ENCODE peak calls at places on chromosomes 6 and 20, in five cellular contexts. V is fibroblast of lung, F is choroid plexus epithelial cell, X is A549, H is fibroblast of mammary gland. K is an unnamed sample.

GRCh38 chr6:77880501-77880900 is 227.7 kb downstream of the MEI4 start:
- DNase-seq in V (peak; percentile 70), F (peak; percentile 95), X (no peak), H (peak; percentile 34), K (peak; percentile 80)

GRCh38 chr20:63502671-63503172 is 3.8 kb upstream of the EEF1A2 start:
- DNase-seq in V (no peak), F (no peak), X (no peak), H (no peak), K (no peak)

GRCh38 chr6:52263709-52264320 is 19.5 kb upstream of the IL17F start:
- DNase-seq in V (peak; percentile 33), F (peak; percentile 82), X (peak; percentile 51), H (peak; percentile 72), K (peak; percentile 70)

GRCh38 chr6:147401779-147402178 is 106.7 kb upstream of the SAMD5 start:
- DNase-seq in V (no peak), F (no peak), X (no peak), H (no peak), K (no peak)

GRCh38 chr20:48317578-48317977 is 510.2 kb downstream of the PREX1 start:
- DNase-seq in V (no peak), F (no peak), X (no peak), H (no peak), K (no peak)

GRCh38 chr6:146301760-146302159 is 241.9 kb upstream of the RAB32 start:
- DNase-seq in V (no peak), F (no peak), X (no peak), H (no peak), K (no peak)

GRCh38 chr6:1597121-1597744 is 12.5 kb upstream of the FOXC1 start:
- DNase-seq in V (no peak), F (no peak), X (no peak), H (no peak), K (no peak)

GRCh38 chr6:115591973-115592486 is 468.7 kb downstream of the FRK start:
- DNase-seq in V (no peak), F (no peak), X (no peak), H (no peak), K (peak; percentile 8)

GRCh38 chr6:130749402-130749801 is 77.8 kb upstream of the SMLR1 start:
- DNase-seq in V (no peak), F (no peak), X (peak; percentile 5), H (peak; percentile 21), K (no peak)

GRCh38 chr20:32216396-32217142 is 8.9 kb downstream of the POFUT1 start:
- DNase-seq in V (no peak), F (no peak), X (no peak), H (no peak), K (no peak)

GRCh38 chr20:38873050-38873581 is 53.1 kb upstream of the FAM83D start:
- DNase-seq in V (no peak), F (no peak), X (no peak), H (no peak), K (no peak)

GRCh38 chr6:100472674-100473073 is 8.0 kb upstream of the SIM1 start:
- DNase-seq in V (peak; percentile 71), F (no peak), X (peak; percentile 3), H (peak; percentile 64), K (no peak)

GRCh38 chr20:62944184-62944583 is 6.2 kb downstream of the GID8 start:
- DNase-seq in V (no peak), F (no peak), X (no peak), H (no peak), K (no peak)

GRCh38 chr6:8738951-8739350 is 303.6 kb upstream of the SLC35B3 start:
- DNase-seq in V (no peak), F (no peak), X (no peak), H (no peak), K (no peak)

DNA sequence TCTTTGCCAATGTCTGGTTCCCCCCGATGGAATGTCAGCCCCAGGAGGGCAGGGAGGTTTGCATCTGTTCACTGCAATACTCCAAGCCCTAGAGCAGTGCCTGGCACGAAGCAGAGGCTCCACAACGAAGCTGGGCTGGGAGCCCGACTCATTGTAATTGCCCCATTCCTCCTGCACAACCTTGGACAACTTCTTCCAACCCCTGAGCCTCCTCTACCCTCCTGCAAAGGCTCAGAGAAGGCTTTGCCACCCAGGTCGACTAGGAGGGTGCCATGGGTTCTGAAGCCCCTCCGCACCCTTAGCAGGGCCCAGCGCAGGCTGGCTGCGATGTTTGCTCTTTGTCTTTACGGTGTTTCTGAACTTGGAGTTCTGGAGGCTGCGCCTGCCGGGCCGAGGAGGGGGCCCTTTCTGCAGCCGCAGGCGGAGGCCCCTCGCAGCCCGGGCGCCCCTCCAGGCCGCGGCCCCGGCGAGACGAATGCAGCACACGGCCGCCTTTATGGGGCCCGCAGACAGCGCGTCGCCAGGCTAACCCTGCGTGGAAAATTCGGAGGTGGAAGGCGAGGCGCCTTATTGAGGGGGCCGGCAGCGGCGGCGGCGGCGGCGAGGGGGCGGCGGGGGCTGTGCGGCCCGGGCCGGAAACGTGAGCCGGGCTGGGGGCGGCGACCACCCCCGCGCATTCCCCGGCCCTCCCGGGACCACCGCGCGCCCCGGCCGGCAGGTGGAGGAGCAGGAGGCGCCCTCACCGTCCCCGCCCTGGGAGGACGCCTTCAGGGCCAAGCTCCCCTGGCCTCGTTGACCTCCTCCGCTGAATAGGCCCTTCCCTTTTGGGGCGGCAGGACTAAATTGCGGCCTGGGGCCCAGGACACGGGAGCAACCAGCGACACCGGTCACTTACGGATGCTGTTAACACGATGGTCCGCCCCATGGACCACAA is 27.0 kb downstream of the SNAI1 start:
- DNase-seq in V (no peak), F (no peak), X (no peak), H (no peak), K (no peak)
- H3K4me3 ChIP-seq in V (no peak overlapping the region), F (no peak overlapping the region), X (no peak overlapping the region), H (no peak overlapping the region), K (no peak overlapping the region)

GRCh38 chr6:169469028-169469427 is 215.4 kb upstream of the THBS2 start:
- DNase-seq in V (no peak), F (no peak), X (no peak), H (no peak), K (no peak)
- TF ChIP-seq CTCF in V (no peak), F (no peak), X (no peak), H (no peak), K (no peak)

GRCh38 chr6:109455502-109456282 is at the start of gene MICAL1:
- DNase-seq in V (peak; percentile 63), F (peak; percentile 40), X (peak; percentile 33), H (no peak), K (peak; percentile 57)

GRCh38 chr6:109458774-109459531 is 3.4 kb upstream of the MICAL1 start:
- DNase-seq in V (no peak), F (no peak), X (no peak), H (no peak), K (no peak)

GRCh38 chr6:109456283-109456583 is 661 bp upstream of the MICAL1 start:
- DNase-seq in V (no peak), F (no peak), X (no peak), H (no peak), K (no peak)

GRCh38 chr6:109456710-109457595 is 1.4 kb upstream of the MICAL1 start:
- DNase-seq in V (peak; percentile 59), F (no peak), X (no peak), H (peak; percentile 80), K (no peak)

GRCh38 chr6:109457596-109457996 is 2.0 kb upstream of the MICAL1 start:
- DNase-seq in V (no peak), F (no peak), X (no peak), H (no peak), K (no peak)
- H3K4me3 ChIP-seq in V (no peak overlapping the region), F (no peak overlapping the region), X (no peak overlapping the region), H (no peak overlapping the region), K (no peak overlapping the region)

DNA sequence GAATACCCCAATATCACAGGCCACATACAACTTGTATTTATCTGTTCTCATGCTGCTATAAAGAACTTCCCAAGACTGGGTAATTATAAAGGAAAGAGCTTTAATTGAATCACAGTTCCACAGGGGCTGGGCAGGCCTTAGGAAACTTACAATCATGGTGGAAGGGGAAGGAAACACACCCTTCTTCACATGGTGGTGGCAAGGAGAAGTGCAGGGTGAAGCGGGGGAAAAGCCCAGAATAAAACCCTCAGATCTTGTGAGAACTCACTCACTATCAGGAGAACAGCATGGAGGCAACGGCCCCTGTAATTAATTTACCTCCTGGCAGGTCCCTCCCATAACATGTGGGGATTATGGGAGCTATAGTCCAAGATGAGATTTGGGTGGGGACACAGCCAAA is 50.3 kb upstream of the FNDC1 start:
- DNase-seq in V (no peak), F (no peak), X (no peak), H (no peak), K (no peak)
- TF ChIP-seq CTCF in V (no peak), F (no peak), X (no peak), H (no peak), K (no peak)

GRCh38 chr6:48110436-48111142 is 408 bp downstream of the PTCHD4 start:
- DNase-seq in V (peak; percentile 26), F (peak; percentile 10), X (no peak), H (no peak), K (no peak)
- H3K4me3 ChIP-seq in V (no peak overlapping the region), F (peak overlapping the region; percentile 48), X (no peak overlapping the region), H (peak overlapping the region; percentile 60), K (peak overlapping the region; percentile 40)